ENCODE peak calls at places on chromosomes 2 and 18, in six cellular contexts. Y, Q, K, I, M and F are unnamed samples.

GRCh38 chr2:216549926-216550690 is 51.5 kb downstream of the RPL37A start:
- DNase-seq in M (no peak), Q (no peak), K (no peak), I (no peak), Y (no peak), F (peak; percentile 18)

GRCh38 chr18:35469696-35470095 is 28.1 kb downstream of the INO80C start:
- DNase-seq in K (no peak), M (no peak), Q (no peak), I (no peak), Y (peak; percentile 16), F (no peak)

GRCh38 chr2:15893689-15894325 is 46.5 kb upstream of the MYCN start:
- DNase-seq in Q (peak; percentile 73), K (no peak), Y (no peak), I (no peak), M (no peak), F (peak; percentile 93)

GRCh38 chr2:133200684-133201421 is 367.4 kb downstream of the NCKAP5 start:
- DNase-seq in M (no peak), K (no peak), Q (peak; percentile 61), Y (no peak), I (no peak), F (no peak)

GRCh38 chr2:23434721-23435121 is 49.7 kb downstream of the KLHL29 start:
- DNase-seq in Q (peak; percentile 46), K (no peak), I (no peak), Y (peak; percentile 3), M (peak; percentile 16), F (no peak)

GRCh38 chr18:21656402-21656801 is 44.3 kb downstream of the SNRPD1 start:
- DNase-seq in Y (no peak), M (no peak), Q (no peak), I (no peak), K (no peak), F (no peak)

GRCh38 chr2:168245074-168245825 is 2.1 kb downstream of the STK39 start:
- DNase-seq in Q (peak; percentile 42), M (no peak), Y (peak; percentile 76), K (peak; percentile 43), I (no peak), F (no peak)

GRCh38 chr18:55302337-55302833 is 285.6 kb downstream of the TCF4 start:
- DNase-seq in M (no peak), I (no peak), K (no peak), Q (no peak), Y (no peak), F (peak; percentile 29)

GRCh38 chr2:120436885-120437603 is 91.1 kb downstream of the INHBB start:
- DNase-seq in Q (peak; percentile 62), M (no peak), Y (peak; percentile 67), I (peak; percentile 29), K (peak; percentile 76), F (no peak)

GRCh38 chr2:132581917-132582316 is 88.1 kb downstream of the LYPD1 start:
- DNase-seq in Q (no peak), Y (no peak), I (no peak), M (no peak), K (peak; percentile 44), F (no peak)

GRCh38 chr2:2649109-2650072 is 318.3 kb upstream of the MYT1L start:
- DNase-seq in K (no peak), I (no peak), Y (no peak), M (no peak), Q (no peak), F (no peak)

GRCh38 chr2:191245869-191246531 is 796 bp downstream of the MYO1B start:
- DNase-seq in Q (peak; percentile 81), M (no peak), Y (peak; percentile 46), I (peak; percentile 62), K (peak; percentile 92), F (peak; percentile 83)

GRCh38 chr2:134670955-134671354 is 47.8 kb downstream of the TMEM163 start:
- DNase-seq in K (no peak), M (peak; percentile 42), I (no peak), Y (peak; percentile 2), Q (no peak), F (no peak)

GRCh38 chr2:33275689-33276444 is 200.6 kb upstream of the RASGRP3 start:
- DNase-seq in Q (peak; percentile 93), I (peak; percentile 10), K (no peak), M (peak; percentile 65), Y (peak; percentile 75), F (no peak)

GRCh38 chr2:142140434-142140845 is 9.6 kb upstream of the LRP1B start:
- DNase-seq in Y (peak; percentile 30), K (peak; percentile 78), M (no peak), I (no peak), Q (peak; percentile 27), F (peak; percentile 22)

GRCh38 chr2:46747297-46747818 is 168.2 kb downstream of the MCFD2 start:
- DNase-seq in Y (peak; percentile 63), M (no peak), Q (no peak), K (no peak), I (no peak), F (no peak)

GRCh38 chr2:163319006-163319405 is 416.8 kb downstream of the FIGN start:
- DNase-seq in Y (no peak), Q (peak; percentile 57), M (no peak), I (no peak), K (no peak), F (no peak)

GRCh38 chr2:46393352-46393820 is 86.0 kb upstream of the TMEM247 start:
- DNase-seq in M (no peak), I (no peak), Y (no peak), Q (no peak), K (no peak), F (no peak)

GRCh38 chr2:42053791-42054656 is 6.2 kb downstream of the PKDCC start:
- DNase-seq in Q (no peak), M (no peak), K (peak; percentile 33), Y (no peak), I (no peak), F (no peak)

GRCh38 chr2:9462872-9463697 is 11.3 kb upstream of the IAH1 start:
- DNase-seq in Q (no peak), I (no peak), K (peak; percentile 16), Y (peak; percentile 83), M (no peak), F (no peak)

GRCh38 chr2:133477614-133477990 is 90.7 kb downstream of the NCKAP5 start:
- DNase-seq in K (no peak), Y (no peak), I (no peak), M (no peak), Q (no peak), F (no peak)

GRCh38 chr18:38025433-38026038 is 459.9 kb upstream of the CELF4 start:
- DNase-seq in K (no peak), M (no peak), I (no peak), Q (no peak), Y (no peak), F (no peak)

GRCh38 chr2:38947241-38948239 is 57.9 kb downstream of the ARHGEF33 start:
- DNase-seq in K (peak; percentile 96), M (peak; percentile 83), Y (peak; percentile 79), I (peak; percentile 70), Q (peak; percentile 88), F (peak; percentile 82)

GRCh38 chr18:23133860-23134779 is 1.2 kb upstream of the CABLES1 start:
- DNase-seq in Y (peak; percentile 100), K (peak; percentile 81), Q (peak; percentile 71), I (peak; percentile 50), M (no peak), F (peak; percentile 73)

GRCh38 chr2:201962766-201963555 is 70.7 kb upstream of the FZD7 start:
- DNase-seq in Q (no peak), M (no peak), I (no peak), K (no peak), Y (peak; percentile 94), F (no peak)

GRCh38 chr2:8862230-8862629 is 24.8 kb upstream of the KIDINS220 start:
- DNase-seq in I (no peak), Y (no peak), Q (no peak), M (no peak), K (no peak), F (no peak)

GRCh38 chr2:36287363-36288275 is 68.0 kb upstream of the CRIM1 start:
- DNase-seq in Q (no peak), M (no peak), I (peak; percentile 47), Y (no peak), K (no peak), F (no peak)

GRCh38 chr2:7203056-7203467 is 285.9 kb downstream of the RNF144A start:
- DNase-seq in I (peak; percentile 62), K (peak; percentile 70), Q (peak; percentile 61), Y (peak; percentile 70), M (peak; percentile 71), F (peak; percentile 77)

GRCh38 chr18:55265916-55266488 is 306.7 kb upstream of the CCDC68 start:
- DNase-seq in I (no peak), K (no peak), Q (no peak), M (no peak), Y (peak; percentile 24), F (no peak)